ENCODE peak calls at places on chromosomes 11 and 22, in five cellular contexts. O is mucosa of descending colon, L is WTC11, A is fibroblast of pulmonary artery, D is transverse colon. B is an unnamed sample.
A peak's percentile ranks its signal among the peaks of the same experiment; 100 is the strongest.

GRCh38 chr11:69646493-69647201 is 5.7 kb downstream of the CCND1 start:
- DNase-seq in O (no peak), D (no peak), A (no peak), L (no peak), B (no peak)

GRCh38 chr22:46515208-46516111 is 22.0 kb downstream of the CELSR1 start:
- DNase-seq in O (no peak), A (peak; percentile 19), D (no peak), L (no peak), B (no peak)

GRCh38 chr11:25615076-25615475 is 716.9 kb upstream of the ANO3 start:
- DNase-seq in L (no peak), D (no peak), A (no peak), O (no peak), B (no peak)

GRCh38 chr11:1228183-1228821 is 5.4 kb downstream of the MUC5B start:
- DNase-seq in D (peak; percentile 11), L (no peak), O (peak; percentile 44), A (no peak), B (no peak)

GRCh38 chr11:25860677-25861445 is 471.1 kb upstream of the ANO3 start:
- DNase-seq in D (no peak), L (no peak), O (no peak), A (peak; percentile 74), B (no peak)

GRCh38 chr11:67289226-67289650 is at the start of gene ANKRD13D:
- DNase-seq in A (no peak), O (no peak), D (no peak), L (no peak), B (no peak)

GRCh38 chr22:46213052-46213451 is 37.0 kb downstream of the CDPF1 start:
- DNase-seq in O (no peak), D (no peak), L (no peak), A (no peak), B (no peak)

GRCh38 chr22:40224702-40225101 is 47.0 kb downstream of the TNRC6B start:
- DNase-seq in O (no peak), D (no peak), A (no peak), L (no peak), B (no peak)

GRCh38 chr11:65078151-65078550 is 5.7 kb downstream of the CDCA5 start:
- DNase-seq in O (peak; percentile 86), L (peak; percentile 73), A (peak; percentile 49), D (peak; percentile 86), B (peak; percentile 46)

GRCh38 chr22:28019881-28020861 is 101.1 kb upstream of the PITPNB start:
- DNase-seq in L (peak; percentile 89), D (peak; percentile 68), O (peak; percentile 74), A (peak; percentile 66), B (peak; percentile 83)

GRCh38 chr22:36009085-36009484 is 19.5 kb downstream of the RBFOX2 start:
- DNase-seq in O (no peak), D (no peak), A (peak; percentile 77), L (no peak), B (no peak)

GRCh38 chr22:40028098-40028425 is 33.3 kb downstream of the FAM83F start:
- DNase-seq in L (no peak), A (no peak), D (no peak), O (no peak), B (no peak)

GRCh38 chr11:48088682-48089050 is 108.3 kb downstream of the PTPRJ start:
- DNase-seq in D (no peak), A (no peak), L (no peak), O (no peak), B (no peak)

GRCh38 chr11:17405232-17406005 is 17.0 kb upstream of the KCNJ11 start:
- DNase-seq in O (peak; percentile 62), A (peak; percentile 21), L (peak; percentile 46), D (peak; percentile 68), B (no peak)

GRCh38 chr11:10072841-10073240 is 221.2 kb downstream of the SBF2 start:
- DNase-seq in D (no peak), L (no peak), O (no peak), A (no peak), B (no peak)

GRCh38 chr11:10075141-10075540 is 218.9 kb downstream of the SBF2 start:
- DNase-seq in O (no peak), D (no peak), A (no peak), L (no peak), B (no peak)

GRCh38 chr11:10080134-10080533 is 213.9 kb downstream of the SBF2 start:
- DNase-seq in O (no peak), A (no peak), L (no peak), D (no peak), B (no peak)

GRCh38 chr11:10072142-10072541 is 221.9 kb downstream of the SBF2 start:
- DNase-seq in D (no peak), O (no peak), A (no peak), L (no peak), B (no peak)

GRCh38 chr11:10076458-10077141 is 217.4 kb downstream of the SBF2 start:
- DNase-seq in D (peak; percentile 25), A (peak; percentile 75), L (peak; percentile 77), O (peak; percentile 36), B (peak; percentile 4)
- TF ChIP-seq CTCF in D (peak; percentile 40), A (peak; percentile 70), L (peak; percentile 89), O (peak; percentile 33), B (peak; percentile 69)

DNA sequence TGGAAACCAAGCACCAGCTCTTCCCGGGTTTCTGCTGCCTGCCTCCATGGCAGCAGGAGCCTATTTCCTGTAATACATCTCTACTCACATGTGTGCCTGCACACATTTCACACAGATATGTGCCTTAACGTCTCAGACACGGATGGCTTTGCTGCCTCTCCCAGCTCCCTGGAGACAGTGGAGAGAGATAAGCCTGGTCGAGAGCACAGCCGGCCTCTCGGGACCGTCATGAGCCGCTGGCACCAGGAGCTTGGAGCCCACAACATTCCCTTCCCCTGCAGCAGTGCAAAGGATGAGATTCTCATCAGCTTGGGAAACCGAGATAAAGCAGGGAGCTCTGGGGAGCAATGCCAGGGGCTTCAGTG is 587.7 kb downstream of the BRD1 start:
- DNase-seq in D (no peak), O (no peak), A (no peak), L (no peak), B (no peak)
- TF ChIP-seq CTCF in D (no peak), O (no peak), A (no peak), L (no peak), B (no peak)

GRCh38 chr11:84247931-84248330 is 961.8 kb upstream of the CCDC90B start:
- DNase-seq in D (no peak), O (no peak), L (no peak), A (peak; percentile 25), B (no peak)

GRCh38 chr11:84250834-84251613 is 964.9 kb upstream of the CCDC90B start:
- DNase-seq in O (no peak), A (no peak), L (no peak), D (no peak), B (no peak)

GRCh38 chr11:84243629-84244263 is 957.6 kb upstream of the CCDC90B start:
- DNase-seq in O (no peak), L (no peak), A (no peak), D (no peak), B (no peak)

GRCh38 chr11:84247129-84247528 is 961.0 kb upstream of the CCDC90B start:
- DNase-seq in L (no peak), O (no peak), A (no peak), D (no peak), B (no peak)

GRCh38 chr11:84249344-84250135 is 963.4 kb upstream of the CCDC90B start:
- DNase-seq in L (no peak), A (no peak), O (no peak), D (no peak), B (no peak)
- TF ChIP-seq CTCF in L (no peak), A (no peak), O (no peak), D (no peak), B (no peak)

DNA sequence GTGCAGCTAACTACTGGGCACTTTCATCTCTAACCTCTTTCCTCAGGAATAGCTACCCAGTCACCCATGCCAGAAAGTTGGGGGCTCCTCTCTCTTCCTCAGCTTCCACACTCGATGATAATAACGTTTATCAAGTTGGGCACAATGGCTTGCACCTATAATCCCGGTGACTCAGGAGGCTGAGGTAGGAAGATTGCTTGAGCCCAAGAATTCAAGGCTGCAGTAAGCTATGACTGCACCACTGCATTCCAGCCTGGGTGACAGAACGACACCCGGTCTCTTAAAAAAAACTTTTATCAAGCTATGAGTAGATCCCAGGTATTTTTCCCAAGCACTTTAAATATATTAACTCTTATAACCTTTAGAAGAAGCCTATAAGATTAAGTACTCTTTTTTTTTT is 2.0 kb downstream of the SF3A1 start:
- DNase-seq in L (no peak), A (no peak), O (no peak), D (no peak), B (no peak)
- TF ChIP-seq CTCF in L (no peak), A (no peak), O (no peak), D (no peak), B (no peak)

B was measured in neural crest cell.